ENCODE peak calls at places on chromosome 1, in five cellular contexts. L is mesenchymal stem cell, R is H9, K is H1, Y is trophoblast cell. E is an unnamed sample.

GRCh38 chr1:22184454-22184853 is 41.6 kb upstream of the WNT4 start:
- DNase-seq in K (no peak), L (no peak), R (no peak), Y (no peak), E (no peak)

GRCh38 chr1:192238421-192238820 is 78.4 kb upstream of the RGS21 start:
- DNase-seq in K (no peak), L (no peak), R (no peak), Y (no peak), E (no peak)

GRCh38 chr1:52651904-52652303 is 18.9 kb downstream of the SHISAL2A start:
- DNase-seq in R (no peak), K (no peak), Y (no peak), L (no peak), E (no peak)

GRCh38 chr1:3168678-3169077 is 99.7 kb downstream of the PRDM16 start:
- DNase-seq in L (no peak), R (no peak), Y (no peak), K (no peak), E (no peak)

GRCh38 chr1:150881331-150882070 is 5.1 kb upstream of the ARNT start:
- DNase-seq in L (peak), Y (peak), K (no peak), R (no peak), E (no peak)

GRCh38 chr1:89863165-89863835 is 42.5 kb downstream of the LRRC8D start:
- DNase-seq in R (no peak), L (no peak), K (no peak), Y (no peak), E (no peak)

GRCh38 chr1:53681647-53682368 is 57.2 kb downstream of the GLIS1 start:
- DNase-seq in R (peak), Y (peak), K (peak), L (peak), E (peak)

GRCh38 chr1:201221201-201221846 is 30.7 kb downstream of the IGFN1 start:
- DNase-seq in R (peak), L (no peak), Y (no peak), K (no peak), E (no peak)

GRCh38 chr1:228984107-228984506 is 248.8 kb downstream of the RHOU start:
- DNase-seq in R (no peak), L (no peak), K (no peak), Y (no peak), E (no peak)

GRCh38 chr1:236284291-236284711 is 2.5 kb upstream of the ERO1B start:
- DNase-seq in L (no peak), K (no peak), Y (no peak), R (no peak), E (peak)

DNA sequence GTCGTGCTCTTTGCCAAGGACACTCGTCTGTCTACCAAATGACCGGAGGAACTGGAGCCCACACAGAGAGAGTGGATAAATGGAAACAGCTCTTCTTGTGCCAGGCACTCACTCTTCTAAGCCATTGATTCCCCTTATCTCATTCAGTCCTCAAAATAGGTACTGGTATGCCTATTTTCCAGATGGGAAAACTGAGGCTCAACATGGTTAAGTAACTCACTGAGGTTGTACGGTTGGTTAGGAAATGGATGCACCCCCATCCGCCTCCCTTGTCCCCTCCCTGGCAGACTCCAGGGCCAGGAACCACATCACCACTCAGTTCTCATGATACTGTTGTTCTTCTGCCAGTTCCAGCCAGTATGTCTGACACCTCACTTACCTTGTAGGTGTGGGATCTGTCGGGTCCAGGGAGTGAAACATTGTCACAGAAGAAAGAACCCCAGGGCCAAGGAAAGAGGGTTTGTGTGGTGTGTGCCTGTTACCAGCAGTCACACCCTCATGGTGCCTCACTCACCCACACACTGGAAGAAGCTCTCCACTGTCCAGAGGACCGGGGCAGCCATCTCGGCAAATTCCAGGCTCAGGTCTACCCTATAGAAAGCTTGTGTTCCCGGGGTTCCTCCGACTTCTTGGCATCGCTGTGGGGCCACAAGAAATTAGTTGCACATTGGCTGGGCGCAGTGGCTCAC is 58.8 kb upstream of the TARDBP start:
- DNase-seq in Y (no peak), L (no peak), K (no peak), R (no peak), E (no peak)
- H2BK12ac ChIP-seq in Y (no peak), L (no peak), K (peak), R (no peak), E (no peak)

GRCh38 chr1:147756336-147756735 is 4.1 kb downstream of the GJA5 start:
- DNase-seq in L (no peak), K (no peak), R (no peak), Y (peak), E (no peak)
- H2BK12ac ChIP-seq in L (no peak), K (no peak), R (no peak), Y (no peak), E (no peak)

DNA sequence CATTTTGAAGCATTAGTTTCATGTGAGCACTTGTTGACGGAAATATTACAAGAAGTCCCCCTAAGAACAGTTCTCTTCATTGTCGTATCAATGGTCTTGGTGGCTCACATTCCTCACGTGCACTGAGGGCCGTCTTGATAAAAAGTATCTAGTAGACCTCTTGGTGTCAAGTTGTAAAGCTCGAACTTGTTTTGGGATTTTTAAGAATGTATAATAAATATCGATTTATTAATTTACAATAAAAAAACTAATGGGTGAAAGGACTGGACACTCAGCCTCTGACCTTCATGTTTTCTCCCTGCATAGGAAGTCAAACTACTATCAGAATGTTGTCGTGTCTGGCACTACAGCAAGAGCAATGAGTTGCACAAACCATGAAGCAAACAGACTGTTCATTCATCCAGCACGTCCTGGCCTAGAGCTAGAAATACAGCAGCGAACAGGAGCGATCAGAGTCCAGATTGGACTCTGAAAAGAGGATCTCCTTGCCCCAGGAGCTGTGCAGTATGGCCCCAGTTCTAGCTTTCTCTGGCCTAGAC is 319.2 kb downstream of the SMYD3 start:
- DNase-seq in K (no peak), R (no peak), Y (peak), L (no peak), E (no peak)
- H2BK12ac ChIP-seq in K (no peak), R (no peak), Y (no peak), L (no peak), E (no peak)

DNA sequence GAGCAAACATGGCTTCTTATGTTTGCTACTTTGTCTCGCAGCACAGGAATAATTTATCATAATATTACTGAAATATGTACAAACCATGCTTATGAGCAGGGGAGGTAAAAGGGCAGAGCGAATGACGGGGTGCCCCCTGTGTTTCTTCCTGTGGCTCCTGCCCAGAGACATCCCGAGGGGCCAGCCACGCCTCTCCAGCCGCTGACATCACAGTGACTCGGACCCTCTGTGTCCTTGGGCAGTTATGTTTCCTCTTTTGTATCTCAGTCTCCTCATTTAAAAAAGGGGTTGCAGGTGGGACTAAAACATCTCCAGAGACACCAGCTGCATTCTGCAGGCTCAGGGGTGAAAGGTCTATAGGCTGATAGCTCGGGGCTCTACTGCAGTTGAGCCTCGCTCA is 14.8 kb downstream of the A3GALT2 start:
- DNase-seq in R (no peak), Y (no peak), L (no peak), K (no peak), E (no peak)
- H2BK12ac ChIP-seq in R (no peak), Y (no peak), L (no peak), K (peak), E (no peak)

DNA sequence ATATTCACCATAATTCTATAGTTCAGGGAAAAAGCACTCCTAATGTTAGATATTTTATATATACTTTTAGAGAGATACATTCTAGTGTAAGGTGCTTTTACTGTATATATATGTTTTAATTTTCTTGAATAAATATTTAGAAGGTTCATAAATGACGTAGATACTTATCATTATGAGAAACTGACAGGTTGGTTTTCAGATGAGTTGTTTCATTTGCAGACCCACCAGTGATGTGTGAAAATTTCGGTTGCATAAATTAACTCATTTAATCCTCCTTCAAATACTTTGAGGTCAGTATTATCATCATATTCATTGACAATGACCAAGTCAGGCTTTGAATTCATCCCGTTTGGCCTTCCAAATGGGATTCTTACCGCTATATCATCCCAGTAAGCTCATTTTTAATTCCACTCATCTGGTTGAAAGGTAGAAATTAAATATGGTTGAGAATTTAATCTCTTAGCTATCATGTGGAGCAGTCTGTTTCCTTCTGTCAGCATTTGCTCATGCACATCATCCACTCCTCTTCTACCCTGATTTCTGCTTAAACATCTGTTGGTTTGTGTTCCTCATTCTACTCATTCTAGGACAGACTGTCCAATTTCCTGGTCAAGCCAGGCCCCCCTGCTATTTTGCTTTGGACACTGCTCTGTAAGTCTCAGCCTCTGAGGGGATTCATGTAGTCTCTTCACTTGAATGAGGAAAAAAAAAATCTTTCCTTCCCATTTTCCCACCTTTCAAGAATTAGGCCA is 1156.6 kb downstream of the PLA2G4A start:
- DNase-seq in K (no peak), Y (no peak), R (no peak), L (peak), E (no peak)
- H2BK12ac ChIP-seq in K (no peak), Y (no peak), R (no peak), L (no peak), E (no peak)

GRCh38 chr1:93567255-93567918 is 114.2 kb downstream of the BCAR3 start:
- DNase-seq in Y (peak), K (no peak), R (no peak), L (peak), E (no peak)
- H2BK12ac ChIP-seq in Y (peak), K (no peak), R (no peak), L (peak), E (no peak)

DNA sequence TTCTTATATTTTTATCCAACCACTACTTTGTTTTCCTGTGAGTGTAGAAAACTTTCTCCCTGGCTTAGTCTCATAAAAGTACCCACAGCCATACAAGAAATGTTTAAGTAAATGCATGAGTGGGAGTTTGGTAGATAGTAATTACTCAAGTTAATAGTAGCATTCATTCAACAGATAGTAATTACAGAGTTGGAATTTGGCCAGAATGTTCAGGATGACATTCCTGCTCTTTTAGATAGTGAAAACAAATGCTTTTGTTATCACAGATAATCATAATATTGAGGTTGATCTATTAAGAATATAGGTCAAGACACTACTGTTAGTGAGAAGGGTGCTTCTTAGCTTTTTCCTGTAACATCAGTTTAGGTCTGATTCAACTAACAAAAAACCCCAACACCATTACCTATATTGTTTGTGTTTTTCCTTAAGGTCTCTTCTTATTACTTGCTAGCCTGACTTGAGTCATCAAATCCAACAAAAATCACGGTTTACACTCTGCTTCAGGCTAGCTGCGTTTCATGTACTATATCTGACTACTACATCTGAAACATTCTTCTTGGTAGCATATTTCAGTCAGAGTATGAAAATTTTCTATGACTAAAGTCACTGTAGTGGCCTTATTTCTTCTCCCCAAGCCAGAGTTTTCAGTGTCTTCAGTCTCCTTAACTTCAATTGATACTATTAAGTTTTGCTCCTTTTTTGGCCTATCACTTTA is 163.7 kb downstream of the HS2ST1 start:
- DNase-seq in Y (peak), L (no peak), R (no peak), K (no peak), E (no peak)
- H2BK12ac ChIP-seq in Y (no peak), L (no peak), R (no peak), K (no peak), E (no peak)

DNA sequence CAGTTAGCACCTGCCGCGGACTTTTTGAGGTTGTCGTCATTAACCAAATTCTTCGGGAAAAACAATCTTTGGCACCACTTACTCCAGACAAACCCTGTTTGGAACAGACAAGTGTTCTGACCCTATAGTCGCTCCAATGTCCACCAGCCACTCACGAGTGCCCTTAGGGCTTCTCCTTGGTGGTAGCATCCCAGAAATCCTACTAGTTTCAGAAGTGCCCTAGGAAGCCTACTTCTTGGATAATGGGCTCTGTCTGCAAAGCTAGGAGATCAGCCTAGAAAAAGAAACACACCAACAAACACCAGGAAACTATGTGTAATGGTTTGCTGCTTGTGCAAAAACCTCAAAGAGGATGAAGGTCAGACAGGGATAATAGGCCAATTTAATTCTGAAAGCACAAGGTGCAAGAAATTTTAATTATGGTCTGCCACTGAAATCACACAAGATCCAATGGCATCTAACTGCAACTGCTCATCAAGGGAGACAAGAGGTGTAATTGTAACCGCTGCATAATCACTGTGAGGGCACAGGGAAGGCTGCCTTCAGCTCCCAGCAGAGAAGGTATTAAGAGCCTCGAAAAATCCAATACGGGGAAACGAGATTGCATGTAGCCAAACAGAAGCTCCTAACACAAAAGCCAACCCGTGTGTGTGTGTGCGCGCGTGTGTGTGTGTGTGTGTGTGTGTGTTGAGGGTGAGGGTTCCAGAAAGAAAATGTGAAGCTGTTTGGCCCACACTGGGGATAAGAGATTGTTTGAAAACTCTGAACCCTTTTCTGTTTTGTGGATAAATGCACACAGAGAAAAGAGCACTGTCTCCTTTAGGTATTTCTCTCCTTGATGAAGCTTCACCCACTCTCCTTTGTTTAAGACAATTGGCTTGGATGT is 2.2 kb downstream of the WLS start:
- DNase-seq in L (peak), R (no peak), K (no peak), Y (no peak), E (no peak)
- H2BK12ac ChIP-seq in L (no peak), R (no peak), K (no peak), Y (no peak), E (no peak)

GRCh38 chr1:152546704-152547103 is 19.9 kb downstream of the LCE3E start:
- DNase-seq in R (no peak), K (no peak), L (no peak), Y (no peak), E (no peak)
- H2BK12ac ChIP-seq in R (no peak), K (no peak), L (no peak), Y (no peak), E (no peak)

E was measured in neuronal stem cell.